ENCODE peak calls at places on chromosomes 11 and 22, in five cellular contexts. I is DMS153, L is T47D, J is GM20000, Y is GM04504. G is an unnamed sample.
A peak's percentile ranks its signal among the peaks of the same experiment; 100 is the strongest.

GRCh38 chr22:31106651-31107205 is 640 bp downstream of the SELENOM start:
- DNase-seq in I (no peak), L (peak; percentile 38), J (no peak), Y (peak; percentile 36), G (no peak)

GRCh38 chr11:121763526-121763925 is 310.8 kb upstream of the SORL1-AS1 start:
- DNase-seq in I (no peak), L (no peak), J (peak; percentile 35), Y (no peak), G (no peak)

GRCh38 chr11:20097319-20098221 is 62.7 kb downstream of the DBX1 start:
- DNase-seq in I (peak; percentile 70), L (no peak), J (no peak), Y (peak; percentile 93), G (no peak)

GRCh38 chr22:20610243-20610686 is 102.9 kb downstream of the MED15 start:
- DNase-seq in I (no peak), L (no peak), J (no peak), Y (no peak), G (no peak)

GRCh38 chr11:29184939-29185890 is 831.6 kb downstream of the KCNA4 start:
- DNase-seq in I (no peak), L (no peak), J (no peak), Y (peak; percentile 85), G (no peak)

GRCh38 chr11:112223754-112224532 is 2.3 kb upstream of the PTS start:
- DNase-seq in I (no peak), L (no peak), J (no peak), Y (no peak), G (no peak)

GRCh38 chr11:61277186-61277972 is 17.7 kb downstream of the VWCE start:
- DNase-seq in I (no peak), L (no peak), J (no peak), Y (no peak), G (no peak)

GRCh38 chr22:38751422-38752346 is 4.1 kb downstream of the SUN2 start:
- DNase-seq in I (no peak), L (peak; percentile 77), J (peak; percentile 89), Y (no peak), G (no peak)

GRCh38 chr11:96827164-96827563 is 437.4 kb downstream of the JRKL start:
- DNase-seq in I (no peak), L (peak; percentile 23), J (no peak), Y (no peak), G (no peak)

GRCh38 chr11:120303004-120303637 is 22.0 kb upstream of the TLCD5 start:
- DNase-seq in I (peak; percentile 22), L (peak; percentile 89), J (peak; percentile 79), Y (peak; percentile 67), G (peak; percentile 33)

GRCh38 chr11:13784848-13785247 is 116.4 kb downstream of the FAR1 start:
- DNase-seq in I (no peak), L (no peak), J (no peak), Y (no peak), G (no peak)

GRCh38 chr22:29799217-29799680 is 32.1 kb downstream of the UQCR10 start:
- DNase-seq in I (peak; percentile 76), L (peak; percentile 98), J (no peak), Y (peak; percentile 95), G (no peak)

GRCh38 chr11:35723493-35724284 is 61.1 kb downstream of the TRIM44 start:
- DNase-seq in I (no peak), L (peak; percentile 53), J (no peak), Y (no peak), G (no peak)

GRCh38 chr11:45906096-45906682 is 882 bp downstream of the FREY1 start:
- DNase-seq in I (no peak), L (no peak), J (peak; percentile 50), Y (no peak), G (no peak)

GRCh38 chr22:41289681-41290080 is 3.7 kb upstream of the RANGAP1 start:
- DNase-seq in I (no peak), L (no peak), J (no peak), Y (no peak), G (no peak)

GRCh38 chr11:85759915-85760314 is 51.0 kb downstream of the SYTL2 start:
- DNase-seq in I (no peak), L (no peak), J (no peak), Y (peak; percentile 76), G (no peak)

GRCh38 chr11:68042219-68043028 is 3.6 kb downstream of the TCIRG1 start:
- DNase-seq in I (no peak), L (no peak), J (no peak), Y (no peak), G (no peak)

GRCh38 chr22:46714550-46714949 is 23.5 kb downstream of the CERK start:
- DNase-seq in I (no peak), L (no peak), J (no peak), Y (no peak), G (no peak)

GRCh38 chr11:134580635-134581025 is 168.6 kb upstream of the B3GAT1 start:
- DNase-seq in I (no peak), L (no peak), J (no peak), Y (no peak), G (no peak)

GRCh38 chr22:17970205-17970708 is 54.1 kb downstream of the MICAL3 start:
- DNase-seq in I (no peak), L (no peak), J (no peak), Y (no peak), G (no peak)

GRCh38 chr11:72308226-72309073 is 64.5 kb upstream of the PHOX2A start:
- DNase-seq in I (peak; percentile 99), L (no peak), J (peak; percentile 19), Y (peak; percentile 86), G (peak; percentile 49)

GRCh38 chr11:46675288-46675851 is 25.0 kb downstream of the ARHGAP1 start:
- DNase-seq in I (no peak), L (peak; percentile 84), J (no peak), Y (peak; percentile 67), G (peak; percentile 67)

GRCh38 chr11:65429724-65430405 is 7.3 kb downstream of the NEAT1 start:
- DNase-seq in I (no peak), L (peak; percentile 83), J (no peak), Y (peak; percentile 80), G (no peak)

GRCh38 chr11:8290122-8290810 is 26.6 kb upstream of the LMO1 start:
- DNase-seq in I (peak; percentile 61), L (peak; percentile 14), J (no peak), Y (no peak), G (no peak)

GRCh38 chr22:38796262-38796957 is 2.5 kb upstream of the DNAL4 start:
- DNase-seq in I (no peak), L (no peak), J (no peak), Y (no peak), G (no peak)

GRCh38 chr11:105432241-105432995 is 177.5 kb upstream of the GRIA4 start:
- DNase-seq in I (no peak), L (no peak), J (no peak), Y (no peak), G (no peak)

G was measured in anterior cingulate cortex.